ENCODE peak calls at places on chromosomes 16 and 17, in six cellular contexts. One of them, this sample, is unnamed.
A peak's percentile ranks its signal among the peaks of the same experiment; 100 is the strongest.

GRCh38 chr17:54992797-54993639 is 24.5 kb downstream of the STXBP4 start:
- DNase-seq in H9: no peak
- DNase-seq in adrenal gland: no peak
- DNase-seq in CD4-positive, alpha-beta T cell: no peak
- DNase-seq in suprapubic skin: no peak
- DNase-seq in right lobe of liver: no peak
- DNase-seq in this sample: no peak

GRCh38 chr17:6525111-6525510 is 31.2 kb downstream of the PITPNM3 start:
- DNase-seq in H9: peak; percentile 42
- DNase-seq in adrenal gland: no peak
- DNase-seq in CD4-positive, alpha-beta T cell: no peak
- DNase-seq in suprapubic skin: peak; percentile 48
- DNase-seq in right lobe of liver: no peak
- DNase-seq in this sample: no peak

GRCh38 chr16:17776888-17777287 is 306.1 kb upstream of the XYLT1 start:
- DNase-seq in H9: no peak
- DNase-seq in adrenal gland: no peak
- DNase-seq in CD4-positive, alpha-beta T cell: no peak
- DNase-seq in suprapubic skin: no peak
- DNase-seq in right lobe of liver: no peak
- DNase-seq in this sample: no peak

GRCh38 chr17:79576333-79576732 is 34.5 kb downstream of the RBFOX3 start:
- DNase-seq in H9: no peak
- DNase-seq in adrenal gland: no peak
- DNase-seq in CD4-positive, alpha-beta T cell: no peak
- DNase-seq in suprapubic skin: no peak
- DNase-seq in right lobe of liver: no peak
- DNase-seq in this sample: no peak

GRCh38 chr16:84896847-84897246 is 77.1 kb downstream of the CRISPLD2 start:
- DNase-seq in H9: no peak
- DNase-seq in adrenal gland: no peak
- DNase-seq in CD4-positive, alpha-beta T cell: no peak
- DNase-seq in suprapubic skin: no peak
- DNase-seq in right lobe of liver: no peak
- DNase-seq in this sample: no peak

GRCh38 chr17:52207786-52208185 is 49.3 kb upstream of the CA10 start:
- DNase-seq in H9: no peak
- DNase-seq in adrenal gland: no peak
- DNase-seq in CD4-positive, alpha-beta T cell: no peak
- DNase-seq in suprapubic skin: no peak
- DNase-seq in right lobe of liver: no peak
- DNase-seq in this sample: no peak

GRCh38 chr16:57036315-57036714 is 47.0 kb downstream of the NLRC5 start:
- DNase-seq in H9: no peak
- DNase-seq in adrenal gland: no peak
- DNase-seq in CD4-positive, alpha-beta T cell: no peak
- DNase-seq in suprapubic skin: no peak
- DNase-seq in right lobe of liver: no peak
- DNase-seq in this sample: no peak

GRCh38 chr17:32610027-32610650 is 123.3 kb downstream of the CDK5R1 start:
- DNase-seq in H9: peak; percentile 45
- DNase-seq in adrenal gland: no peak
- DNase-seq in CD4-positive, alpha-beta T cell: no peak
- DNase-seq in suprapubic skin: no peak
- DNase-seq in right lobe of liver: no peak
- DNase-seq in this sample: no peak

DNA sequence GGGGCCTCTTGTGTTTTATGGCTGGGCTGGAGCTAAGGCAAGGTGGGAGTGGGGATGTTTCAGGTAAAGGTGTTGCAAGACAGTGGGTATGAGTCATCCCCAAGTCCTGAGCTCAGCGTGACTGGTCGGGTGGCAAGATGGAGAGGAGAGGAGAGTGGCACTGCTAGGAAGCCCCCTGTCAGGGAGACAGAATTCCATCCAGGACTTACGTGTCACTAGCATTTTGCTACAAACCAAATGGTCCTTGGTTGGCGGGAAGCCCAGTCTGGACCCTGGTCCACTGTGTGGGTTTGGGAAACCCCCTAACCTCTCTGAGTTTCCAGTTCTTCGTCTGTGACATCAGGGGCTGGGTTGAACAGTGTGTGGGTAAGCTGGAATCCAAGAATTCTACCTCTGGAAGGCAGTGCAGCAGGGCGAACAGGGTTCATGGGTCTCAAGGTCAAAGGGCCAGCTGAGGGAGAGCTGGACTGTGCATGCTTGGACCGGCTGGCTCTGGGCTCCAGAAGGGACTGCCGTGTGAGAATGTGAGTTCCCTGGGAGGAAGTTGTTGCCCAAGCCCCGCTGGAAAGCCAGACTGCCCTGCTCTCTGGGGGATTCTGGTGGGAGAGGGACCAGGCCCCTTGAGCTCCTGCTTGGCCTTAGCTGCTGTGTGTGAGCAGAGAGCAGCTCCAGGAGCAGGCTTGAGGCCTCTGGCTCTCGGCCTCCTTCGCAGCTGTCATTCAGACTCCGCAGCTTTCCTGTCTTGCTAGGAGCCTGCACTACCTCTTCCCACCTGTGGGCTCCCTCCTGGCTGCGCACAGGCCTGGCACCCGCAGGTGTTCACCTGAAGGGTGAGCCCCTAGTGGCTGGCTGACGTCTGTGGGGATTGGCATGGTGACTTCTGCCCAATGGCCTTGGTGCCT is 84.5 kb downstream of the NT5M start:
- DNase-seq in H9: peak; percentile 93
- DNase-seq in adrenal gland: no peak
- DNase-seq in CD4-positive, alpha-beta T cell: no peak
- DNase-seq in suprapubic skin: no peak
- DNase-seq in right lobe of liver: peak; percentile 42
- DNase-seq in this sample: peak; percentile 69
- H3K27me3 ChIP-seq in H9: no peaks in the 10 kb centered on the region
- H3K27me3 ChIP-seq in adrenal gland: no peaks in the 10 kb centered on the region
- H3K27me3 ChIP-seq in CD4-positive, alpha-beta T cell: no peaks in the 10 kb centered on the region
- H3K27me3 ChIP-seq in suprapubic skin: no peaks in the 10 kb centered on the region
- H3K27me3 ChIP-seq in right lobe of liver: no peaks in the 10 kb centered on the region
- H3K27me3 ChIP-seq in this sample: no peaks in the 10 kb centered on the region

GRCh38 chr16:491225-491919 is 36.1 kb upstream of the CAPN15 start:
- DNase-seq in H9: no peak
- DNase-seq in adrenal gland: no peak
- DNase-seq in CD4-positive, alpha-beta T cell: no peak
- DNase-seq in suprapubic skin: no peak
- DNase-seq in right lobe of liver: no peak
- DNase-seq in this sample: no peak
- TF ChIP-seq CTCF in H9: no peak
- TF ChIP-seq CTCF in adrenal gland: no peak
- TF ChIP-seq CTCF in CD4-positive, alpha-beta T cell: no peak
- TF ChIP-seq CTCF in suprapubic skin: no peak
- TF ChIP-seq CTCF in right lobe of liver: no peak
- TF ChIP-seq CTCF in this sample: no peak

DNA sequence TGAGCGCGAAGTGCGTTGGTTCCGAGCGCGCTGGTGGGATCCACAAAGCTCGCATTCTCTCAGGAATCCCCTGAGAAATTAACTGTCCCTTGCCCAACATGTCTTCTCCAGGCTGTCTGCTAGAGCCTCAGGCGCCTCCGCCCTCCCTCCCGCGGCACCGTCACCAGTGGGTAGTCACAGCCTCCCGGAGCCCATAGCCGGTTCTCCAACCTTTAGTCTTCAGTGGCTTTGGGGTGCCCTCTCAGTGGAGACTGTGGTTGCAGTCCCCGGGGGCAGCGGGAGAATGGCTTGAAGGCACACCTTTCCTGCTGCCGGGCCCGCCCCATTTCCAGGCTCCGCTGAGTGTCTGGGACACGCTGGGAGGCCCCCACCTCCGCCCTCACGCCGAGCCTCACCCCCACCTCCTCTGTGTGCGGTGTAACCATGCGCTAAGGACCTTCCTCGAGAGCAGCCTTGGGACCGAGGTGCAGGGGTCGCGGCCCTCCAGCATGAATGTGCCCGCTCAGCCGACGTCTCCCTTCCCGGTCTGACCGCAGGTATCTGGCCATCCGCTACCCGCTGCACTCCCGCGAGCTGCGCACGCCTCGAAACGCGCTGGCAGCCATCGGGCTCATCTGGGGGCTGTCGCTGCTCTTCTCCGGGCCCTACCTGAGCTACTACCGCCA is 1.7 kb downstream of the GALR2 start:
- DNase-seq in H9: peak; percentile 69
- DNase-seq in adrenal gland: no peak
- DNase-seq in CD4-positive, alpha-beta T cell: no peak
- DNase-seq in suprapubic skin: no peak
- DNase-seq in right lobe of liver: no peak
- DNase-seq in this sample: no peak
- H3K27me3 ChIP-seq in H9: peaks cover 58% of the 10 kb centered on the region
- H3K27me3 ChIP-seq in adrenal gland: peaks cover 62% of the 10 kb centered on the region
- H3K27me3 ChIP-seq in CD4-positive, alpha-beta T cell: peaks cover 35% of the 10 kb centered on the region
- H3K27me3 ChIP-seq in suprapubic skin: peaks cover 64% of the 10 kb centered on the region
- H3K27me3 ChIP-seq in right lobe of liver: peaks cover 25% of the 10 kb centered on the region
- H3K27me3 ChIP-seq in this sample: peaks cover 67% of the 10 kb centered on the region

GRCh38 chr17:39677072-39677471 is 8.8 kb downstream of the PNMT start:
- DNase-seq in H9: no peak
- DNase-seq in adrenal gland: no peak
- DNase-seq in CD4-positive, alpha-beta T cell: no peak
- DNase-seq in suprapubic skin: no peak
- DNase-seq in right lobe of liver: no peak
- DNase-seq in this sample: no peak

GRCh38 chr17:39676198-39676819 is 8.1 kb downstream of the PNMT start:
- DNase-seq in H9: no peak
- DNase-seq in adrenal gland: peak; percentile 82
- DNase-seq in CD4-positive, alpha-beta T cell: peak; percentile 48
- DNase-seq in suprapubic skin: no peak
- DNase-seq in right lobe of liver: no peak
- DNase-seq in this sample: peak; percentile 89

GRCh38 chr17:39679521-39680192 is 8.2 kb downstream of the PGAP3 start:
- DNase-seq in H9: no peak
- DNase-seq in adrenal gland: no peak
- DNase-seq in CD4-positive, alpha-beta T cell: peak; percentile 47
- DNase-seq in suprapubic skin: no peak
- DNase-seq in right lobe of liver: peak; percentile 14
- DNase-seq in this sample: no peak

GRCh38 chr17:39677581-39678339 is 9.5 kb downstream of the PNMT start:
- DNase-seq in H9: no peak
- DNase-seq in adrenal gland: peak; percentile 59
- DNase-seq in CD4-positive, alpha-beta T cell: no peak
- DNase-seq in suprapubic skin: no peak
- DNase-seq in right lobe of liver: peak; percentile 15
- DNase-seq in this sample: no peak

GRCh38 chr17:39678340-39679116 is 9.3 kb downstream of the PGAP3 start:
- DNase-seq in H9: no peak
- DNase-seq in adrenal gland: no peak
- DNase-seq in CD4-positive, alpha-beta T cell: no peak
- DNase-seq in suprapubic skin: no peak
- DNase-seq in right lobe of liver: peak; percentile 16
- DNase-seq in this sample: no peak
- TF ChIP-seq CTCF in H9: peak; percentile 45
- TF ChIP-seq CTCF in adrenal gland: no peak
- TF ChIP-seq CTCF in CD4-positive, alpha-beta T cell: no peak
- TF ChIP-seq CTCF in suprapubic skin: no peak
- TF ChIP-seq CTCF in right lobe of liver: no peak
- TF ChIP-seq CTCF in this sample: no peak

GRCh38 chr16:7303014-7303676 is 29.5 kb upstream of the RBFOX1 start:
- DNase-seq in H9: peak; percentile 54
- DNase-seq in adrenal gland: no peak
- DNase-seq in CD4-positive, alpha-beta T cell: no peak
- DNase-seq in suprapubic skin: no peak
- DNase-seq in right lobe of liver: no peak
- DNase-seq in this sample: no peak
- H3K27me3 ChIP-seq in H9: peaks cover 10% of the 10 kb centered on the region
- H3K27me3 ChIP-seq in adrenal gland: peaks cover 4% of the 10 kb centered on the region
- H3K27me3 ChIP-seq in CD4-positive, alpha-beta T cell: peaks cover 5% of the 10 kb centered on the region
- H3K27me3 ChIP-seq in suprapubic skin: peaks cover 53% of the 10 kb centered on the region
- H3K27me3 ChIP-seq in right lobe of liver: no peaks in the 10 kb centered on the region
- H3K27me3 ChIP-seq in this sample: peaks cover 36% of the 10 kb centered on the region

DNA sequence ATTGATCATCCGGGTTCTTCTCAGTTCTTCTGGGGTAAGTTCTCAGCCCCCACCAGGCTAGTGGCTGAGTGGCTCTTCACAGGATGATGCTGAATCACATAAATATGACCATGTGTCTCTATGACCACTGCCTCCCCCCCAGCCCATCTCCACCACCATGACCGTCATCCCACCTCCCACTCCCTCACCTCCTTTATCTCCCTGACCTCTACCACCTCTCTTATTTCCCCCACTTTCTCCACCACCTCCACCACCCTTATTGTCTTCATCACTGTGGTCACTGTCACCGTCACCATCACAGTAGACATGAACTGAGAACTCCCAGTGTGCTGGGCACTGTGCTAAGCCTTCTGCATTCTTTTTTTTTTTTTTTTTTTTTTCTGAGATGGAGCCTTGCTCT is 32.5 kb downstream of the RGS9 start:
- DNase-seq in H9: no peak
- DNase-seq in adrenal gland: no peak
- DNase-seq in CD4-positive, alpha-beta T cell: no peak
- DNase-seq in suprapubic skin: no peak
- DNase-seq in right lobe of liver: no peak
- DNase-seq in this sample: no peak
- TF ChIP-seq CTCF in H9: no peak
- TF ChIP-seq CTCF in adrenal gland: no peak
- TF ChIP-seq CTCF in CD4-positive, alpha-beta T cell: no peak
- TF ChIP-seq CTCF in suprapubic skin: no peak
- TF ChIP-seq CTCF in right lobe of liver: no peak
- TF ChIP-seq CTCF in this sample: no peak

This sample was measured in lower lobe of right lung.